ENCODE peak calls at places on chromosomes 13 and 19, in four cellular contexts. D is activated T-helper 1 cell treated with anti-CD3 and anti-CD28 coated beads, Interleukin-12 subunit alpha, Interleukin-12 subunit beta, Interleukin-2, Interleukin-4 antibody, amounts not matched to agents 30 ng/mL and 10 ng/mL and 1 ng/mL, durations not matched to agents 14 hours and 24 hours and 36 hours; F is ELR; G is NCI-H1436 treated with DMSO at 0.1 percent for 48 hours. A is an unnamed sample.
A peak's percentile ranks its signal among the peaks of the same experiment; 100 is the strongest.

GRCh38 chr19:38204728-38205127 is 19.3 kb downstream of the DPF1 start:
- DNase-seq in D (no peak), F (no peak), G (no peak), A (no peak)

GRCh38 chr13:107466326-107466725 is 749.0 kb downstream of the LIG4 start:
- DNase-seq in D (no peak), F (peak; percentile 40), G (no peak), A (peak; percentile 36)

GRCh38 chr19:46674416-46675178 is 13.6 kb upstream of the DACT3 start:
- DNase-seq in D (no peak), F (peak; percentile 46), G (no peak), A (no peak)

GRCh38 chr19:46693760-46694159 is 23.2 kb downstream of the PRKD2 start:
- DNase-seq in D (no peak), F (no peak), G (no peak), A (no peak)

GRCh38 chr19:18340990-18341868 is 831 bp downstream of the PGPEP1 start:
- DNase-seq in D (peak; percentile 37), F (peak; percentile 66), G (no peak), A (peak; percentile 59)

GRCh38 chr13:42363941-42364612 is 92.1 kb downstream of the AKAP11 start:
- DNase-seq in D (no peak), F (peak; percentile 84), G (no peak), A (no peak)

GRCh38 chr19:4878491-4878968 is 11.1 kb upstream of the PLIN3 start:
- DNase-seq in D (no peak), F (no peak), G (no peak), A (no peak)

GRCh38 chr19:45153339-45154063 is 7.3 kb downstream of the NKPD1 start:
- DNase-seq in D (peak; percentile 11), F (peak; percentile 44), G (no peak), A (peak; percentile 67)

GRCh38 chr13:111005808-111006494 is 91.1 kb upstream of the ANKRD10 start:
- DNase-seq in D (no peak), F (no peak), G (no peak), A (peak; percentile 5)

GRCh38 chr19:7216373-7216902 is 77.8 kb downstream of the INSR start:
- DNase-seq in D (no peak), F (no peak), G (no peak), A (no peak)

GRCh38 chr19:18156841-18157464 is 4.0 kb downstream of the PIK3R2 start:
- DNase-seq in D (no peak), F (peak; percentile 47), G (no peak), A (peak; percentile 85)

GRCh38 chr19:4012092-4012974 is 4.8 kb downstream of the PIAS4 start:
- DNase-seq in D (no peak), F (no peak), G (no peak), A (no peak)

GRCh38 chr13:49693191-49693733 is 2.0 kb upstream of the EBPL start:
- DNase-seq in D (no peak), F (peak; percentile 42), G (no peak), A (no peak)

GRCh38 chr13:49248433-49249002 is 793 bp downstream of the CDADC1 start:
- DNase-seq in D (peak; percentile 12), F (no peak), G (no peak), A (no peak)

GRCh38 chr19:14368011-14368513 is 13.2 kb upstream of the ADGRE5 start:
- DNase-seq in D (peak; percentile 58), F (no peak), G (no peak), A (no peak)

GRCh38 chr19:34480971-34481821 is at the start of gene WTIP:
- DNase-seq in D (no peak), F (peak; percentile 87), G (no peak), A (peak; percentile 95)

GRCh38 chr13:38819053-38819452 is 132.2 kb downstream of the FREM2 start:
- DNase-seq in D (no peak), F (no peak), G (no peak), A (peak; percentile 4)

GRCh38 chr13:114235697-114236096 is 1.0 kb downstream of the CDC16 start:
- DNase-seq in D (no peak), F (peak; percentile 43), G (no peak), A (peak; percentile 37)

GRCh38 chr19:11142528-11143171 is 12.9 kb downstream of the SPC24 start:
- DNase-seq in D (no peak), F (peak; percentile 96), G (no peak), A (peak; percentile 96)

GRCh38 chr13:73733691-73734090 is 400.5 kb downstream of the KLF12 start:
- DNase-seq in D (no peak), F (no peak), G (no peak), A (no peak)

GRCh38 chr13:30319130-30319529 is 11.8 kb upstream of the KATNAL1 start:
- DNase-seq in D (no peak), F (no peak), G (no peak), A (no peak)

GRCh38 chr19:5290336-5291262 is 50.0 kb downstream of the PTPRS start:
- DNase-seq in D (no peak), F (no peak), G (no peak), A (no peak)

GRCh38 chr13:74751739-74752138 is 617.5 kb upstream of the KLF12 start:
- DNase-seq in D (no peak), F (no peak), G (no peak), A (no peak)

GRCh38 chr19:40584007-40584406 is 7.3 kb downstream of the SHKBP1 start:
- DNase-seq in D (no peak), F (peak; percentile 75), G (no peak), A (no peak)

GRCh38 chr19:53634768-53635167 is 3.0 kb downstream of the DPRX start:
- DNase-seq in D (no peak), F (no peak), G (no peak), A (no peak)

GRCh38 chr19:47241919-47242644 is 11.1 kb upstream of the BBC3 start:
- DNase-seq in D (no peak), F (peak; percentile 17), G (no peak), A (no peak)

GRCh38 chr19:8500158-8500557 is 2.3 kb downstream of the PRAM1 start:
- DNase-seq in D (no peak), F (no peak), G (no peak), A (no peak)

GRCh38 chr13:95858286-95859075 is 181.5 kb downstream of the DNAJC3 start:
- DNase-seq in D (no peak), F (peak; percentile 20), G (no peak), A (peak; percentile 45)

GRCh38 chr19:52943134-52943883 is 19.4 kb downstream of the ZNF816 start:
- DNase-seq in D (no peak), F (no peak), G (no peak), A (no peak)

GRCh38 chr13:28394422-28394821 is 100.5 kb downstream of the FLT1 start:
- DNase-seq in D (no peak), F (peak; percentile 84), G (no peak), A (no peak)

GRCh38 chr19:35704218-35704617 is at the start of gene ZBTB32:
- DNase-seq in D (no peak), F (peak; percentile 39), G (no peak), A (peak; percentile 39)